ENCODE peak calls at places on chromosomes 2 and 18, in eight cellular contexts. E, K, S, C, L, U, Y and I are unnamed samples.

GRCh38 chr2:223095207-223095606 is 43.2 kb downstream of the KCNE4 start:
- DNase-seq in E (no peak), K (no peak), S (no peak), C (no peak), L (no peak), U (no peak), Y (no peak), I (no peak)

GRCh38 chr2:14722919-14723559 is 90.5 kb downstream of the LRATD1 start:
- DNase-seq in E (no peak), K (no peak), S (no peak), C (no peak), L (no peak), U (no peak), Y (no peak), I (no peak)

GRCh38 chr2:36172828-36173227 is 182.8 kb upstream of the CRIM1 start:
- DNase-seq in E (no peak), K (no peak), S (no peak), C (no peak), L (no peak), U (no peak), Y (no peak), I (no peak)

GRCh38 chr2:32372519-32373182 is 15.8 kb downstream of the BIRC6 start:
- DNase-seq in E (no peak), K (no peak), S (no peak), C (no peak), L (no peak), U (no peak), Y (no peak), I (no peak)

GRCh38 chr2:85184231-85184630 is 51.0 kb downstream of the TCF7L1 start:
- DNase-seq in E (peak), K (no peak), S (no peak), C (no peak), L (no peak), U (no peak), Y (no peak), I (no peak)

GRCh38 chr2:236671820-236672520 is 102.3 kb downstream of the ACKR3 start:
- DNase-seq in E (no peak), K (no peak), S (peak), C (no peak), L (no peak), U (no peak), Y (no peak), I (no peak)

GRCh38 chr2:119008108-119008507 is 66.1 kb downstream of the MARCO start:
- DNase-seq in E (no peak), K (no peak), S (no peak), C (no peak), L (peak), U (no peak), Y (no peak), I (no peak)

GRCh38 chr2:165794520-165794882 is 454 bp upstream of the GALNT3 start:
- DNase-seq in E (peak), K (no peak), S (no peak), C (peak), L (no peak), U (peak), Y (peak), I (peak)

GRCh38 chr2:30412392-30413321 is 34.4 kb upstream of the LCLAT1 start:
- DNase-seq in E (no peak), K (no peak), S (no peak), C (peak), L (no peak), U (no peak), Y (no peak), I (peak)

GRCh38 chr2:171514908-171515582 is 7.2 kb upstream of the CYBRD1 start:
- DNase-seq in E (no peak), K (no peak), S (no peak), C (no peak), L (no peak), U (no peak), Y (no peak), I (no peak)

GRCh38 chr2:234996467-234997270 is 44.9 kb downstream of the SH3BP4 start:
- DNase-seq in E (no peak), K (peak), S (peak), C (no peak), L (no peak), U (no peak), Y (no peak), I (peak)

GRCh38 chr2:17620841-17621240 is 80.3 kb downstream of the VSNL1 start:
- DNase-seq in E (no peak), K (peak), S (no peak), C (no peak), L (no peak), U (no peak), Y (no peak), I (no peak)

GRCh38 chr2:190376591-190377245 is 31.4 kb upstream of the MFSD6 start:
- DNase-seq in E (no peak), K (no peak), S (no peak), C (no peak), L (no peak), U (no peak), Y (no peak), I (no peak)

GRCh38 chr2:71101656-71102055 is 28.4 kb downstream of the MCEE start:
- DNase-seq in E (no peak), K (peak), S (no peak), C (no peak), L (no peak), U (no peak), Y (no peak), I (no peak)

GRCh38 chr18:62331581-62332436 is 6.7 kb downstream of the TNFRSF11A start:
- DNase-seq in E (peak), K (peak), S (peak), C (no peak), L (no peak), U (peak), Y (no peak), I (peak)

GRCh38 chr2:127479219-127479825 is 47.0 kb downstream of the IWS1 start:
- DNase-seq in E (no peak), K (peak), S (no peak), C (no peak), L (no peak), U (no peak), Y (no peak), I (no peak)

GRCh38 chr2:188664391-188664790 is 309.8 kb upstream of the COL3A1 start:
- DNase-seq in E (no peak), K (no peak), S (no peak), C (no peak), L (no peak), U (no peak), Y (no peak), I (peak)

GRCh38 chr2:69306897-69307695 is 79.9 kb downstream of the GFPT1 start:
- DNase-seq in E (peak), K (peak), S (peak), C (peak), L (peak), U (peak), Y (peak), I (peak)

GRCh38 chr2:129444417-129445150 is 534.9 kb upstream of the RAB6C start:
- DNase-seq in E (no peak), K (no peak), S (no peak), C (no peak), L (no peak), U (no peak), Y (no peak), I (no peak)

GRCh38 chr2:104321800-104322164 is 532.1 kb upstream of the POU3F3 start:
- DNase-seq in E (no peak), K (no peak), S (no peak), C (no peak), L (no peak), U (no peak), Y (no peak), I (no peak)

GRCh38 chr2:64807417-64807816 is 153.7 kb upstream of the SERTAD2 start:
- DNase-seq in E (no peak), K (peak), S (no peak), C (no peak), L (no peak), U (no peak), Y (no peak), I (no peak)

GRCh38 chr2:9573013-9573708 is 17.5 kb upstream of the ADAM17 start:
- DNase-seq in E (no peak), K (no peak), S (no peak), C (no peak), L (no peak), U (no peak), Y (no peak), I (no peak)

GRCh38 chr2:9574314-9574713 is 18.7 kb upstream of the ADAM17 start:
- DNase-seq in E (no peak), K (peak), S (no peak), C (no peak), L (no peak), U (no peak), Y (no peak), I (no peak)

GRCh38 chr2:9570182-9571060 is 14.8 kb upstream of the ADAM17 start:
- DNase-seq in E (no peak), K (no peak), S (no peak), C (no peak), L (no peak), U (no peak), Y (no peak), I (no peak)

GRCh38 chr2:9578475-9579235 is 23.0 kb upstream of the ADAM17 start:
- DNase-seq in E (peak), K (no peak), S (no peak), C (no peak), L (no peak), U (no peak), Y (no peak), I (no peak)

GRCh38 chr2:9573840-9574239 is 18.2 kb upstream of the ADAM17 start:
- DNase-seq in E (no peak), K (no peak), S (no peak), C (no peak), L (no peak), U (no peak), Y (no peak), I (no peak)
- TF ChIP-seq POLR2AphosphoS5 in E (no peak), K (no peak), S (no peak), C (no peak), L (no peak), U (no peak), Y (no peak), I (no peak)

GRCh38 chr2:55550368-55551102 is 31.0 kb downstream of the CFAP36 start:
- DNase-seq in E (no peak), K (peak), S (no peak), C (no peak), L (no peak), U (no peak), Y (no peak), I (no peak)
- TF ChIP-seq POLR2AphosphoS5 in E (no peak), K (no peak), S (no peak), C (no peak), L (no peak), U (no peak), Y (no peak), I (no peak)

DNA sequence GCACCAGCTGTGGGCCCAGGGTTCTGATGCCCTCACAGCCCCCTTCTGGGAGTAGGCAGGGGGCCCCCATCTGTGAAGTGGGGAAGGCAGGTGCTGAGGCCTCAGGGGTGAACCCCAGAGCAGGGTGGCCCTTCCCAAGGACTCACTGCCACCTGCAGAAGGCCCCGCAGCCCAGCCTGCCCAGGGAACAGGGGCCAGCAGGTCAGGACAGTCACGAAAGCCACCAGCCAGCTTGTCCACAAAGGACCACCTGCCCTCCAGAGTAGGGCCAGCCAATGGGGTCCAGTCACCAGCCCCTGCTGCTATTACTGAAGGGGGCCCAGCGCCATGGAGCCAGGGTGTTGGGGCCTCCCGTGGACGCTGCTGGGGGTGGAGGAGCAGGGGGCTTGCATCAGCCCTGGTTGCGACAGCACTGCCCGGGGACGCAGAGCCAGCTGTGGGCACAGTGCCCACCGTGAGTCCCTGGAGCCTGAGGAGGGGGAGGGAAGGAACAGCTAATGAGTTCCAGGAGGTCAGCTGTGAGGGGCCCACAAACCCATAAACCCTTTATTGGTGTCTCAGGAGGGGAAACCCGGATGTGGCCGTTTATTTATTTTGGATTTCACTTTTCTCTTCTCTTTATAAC is 11.5 kb upstream of the SNED1 start:
- DNase-seq in E (peak), K (peak), S (peak), C (peak), L (no peak), U (no peak), Y (peak), I (peak)
- TF ChIP-seq POLR2AphosphoS5 in E (peak), K (peak), S (no peak), C (no peak), L (no peak), U (no peak), Y (peak), I (no peak)

DNA sequence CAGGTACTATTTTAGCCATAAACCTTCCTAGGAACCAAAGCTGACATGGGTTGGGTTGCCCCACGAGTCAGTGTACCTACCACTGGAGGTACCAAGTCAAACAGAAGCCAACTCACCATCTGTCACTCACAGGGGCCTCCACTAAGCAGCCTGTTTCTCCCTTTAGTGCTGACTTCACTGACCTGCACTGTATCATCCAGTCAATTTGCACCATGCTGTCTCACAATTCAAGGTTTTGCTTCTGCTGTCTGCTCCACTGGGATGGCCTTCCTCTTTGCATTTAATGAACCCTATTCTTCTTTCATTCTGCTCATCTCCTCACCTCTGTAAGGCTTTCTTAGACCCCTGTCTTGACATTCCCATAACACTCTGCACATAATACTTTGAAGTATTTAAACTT is 47.2 kb downstream of the EIF2AK3 start:
- DNase-seq in E (no peak), K (no peak), S (no peak), C (no peak), L (no peak), U (no peak), Y (no peak), I (no peak)
- TF ChIP-seq POLR2AphosphoS5 in E (no peak), K (no peak), S (no peak), C (no peak), L (no peak), U (no peak), Y (no peak), I (no peak)

GRCh38 chr18:38651736-38652135 is 1086.1 kb upstream of the CELF4 start:
- DNase-seq in E (no peak), K (no peak), S (no peak), C (no peak), L (no peak), U (no peak), Y (no peak), I (no peak)

GRCh38 chr18:38654966-38655365 is 1089.4 kb upstream of the CELF4 start:
- DNase-seq in E (no peak), K (no peak), S (no peak), C (no peak), L (no peak), U (no peak), Y (no peak), I (no peak)
- TF ChIP-seq POLR2AphosphoS5 in E (no peak), K (no peak), S (no peak), C (no peak), L (no peak), U (no peak), Y (no peak), I (no peak)